ENCODE peak calls at places on chromosomes 4 and X, in four cellular contexts. Y, Z, H and F are unnamed samples.

GRCh38 chrX:68196939-68197791 is 236.1 kb downstream of the OPHN1 start:
- DNase-seq in Y (no peak), H (peak), Z (no peak), F (peak)

GRCh38 chrX:13169688-13170087 is 125.3 kb upstream of the FAM9C start:
- DNase-seq in H (no peak), Z (no peak), Y (no peak), F (no peak)

GRCh38 chrX:80812176-80812575 is 2.5 kb upstream of the BRWD3 start:
- DNase-seq in Z (no peak), H (peak), Y (no peak), F (peak)

GRCh38 chrX:12790878-12791252 is 347 bp upstream of the PRPS2 start:
- DNase-seq in Y (no peak), H (no peak), Z (no peak), F (no peak)

GRCh38 chr4:182082910-182083309 is 160.3 kb upstream of the TENM3 start:
- DNase-seq in Y (no peak), Z (no peak), H (no peak), F (no peak)

GRCh38 chr4:55183926-55184599 is 58.7 kb upstream of the KDR start:
- DNase-seq in Y (no peak), H (no peak), Z (no peak), F (no peak)

GRCh38 chr4:10173039-10173753 is 56.6 kb upstream of the WDR1 start:
- DNase-seq in H (no peak), Z (no peak), Y (no peak), F (no peak)

GRCh38 chr4:28296239-28296638 is 1435.6 kb downstream of the STIM2 start:
- DNase-seq in Z (no peak), Y (no peak), H (no peak), F (no peak)

GRCh38 chr4:42965326-42965725 is 72.8 kb downstream of the GRXCR1 start:
- DNase-seq in H (peak), Y (no peak), Z (no peak), F (no peak)

GRCh38 chr4:109559625-109559982 is 442 bp upstream of the MCUB start:
- DNase-seq in H (no peak), Z (peak), Y (peak), F (no peak)

GRCh38 chr4:167052631-167053085 is 181.6 kb downstream of the SPOCK3 start:
- DNase-seq in H (no peak), Z (no peak), Y (no peak), F (no peak)

GRCh38 chr4:125389713-125390112 is 75.0 kb downstream of the FAT4 start:
- DNase-seq in Y (no peak), Z (no peak), H (no peak), F (no peak)

GRCh38 chr4:17398805-17399204 is 113.1 kb downstream of the QDPR start:
- DNase-seq in H (no peak), Y (no peak), Z (no peak), F (no peak)

GRCh38 chr4:48138936-48139335 is 4.9 kb upstream of the TXK start:
- DNase-seq in Y (no peak), Z (no peak), H (no peak), F (no peak)

GRCh38 chr4:185955817-185956542 is 113.0 kb upstream of the TLR3 start:
- DNase-seq in Z (no peak), Y (no peak), H (no peak), F (no peak)

GRCh38 chrX:36721990-36722389 is 286.2 kb upstream of the FAM47C start:
- DNase-seq in Z (no peak), H (no peak), Y (no peak), F (no peak)

GRCh38 chrX:7218321-7219152 is 70.6 kb upstream of the PUDP start:
- DNase-seq in Y (no peak), Z (no peak), H (no peak), F (no peak)

GRCh38 chrX:115372026-115372610 is 82.6 kb downstream of the LUZP4 start:
- DNase-seq in Z (no peak), Y (no peak), H (no peak), F (no peak)

GRCh38 chr4:21869978-21870745 is 78.4 kb downstream of the KCNIP4 start:
- DNase-seq in Y (no peak), Z (no peak), H (no peak), F (no peak)

GRCh38 chr4:148795156-148795864 is 353.1 kb upstream of the NR3C2 start:
- DNase-seq in H (no peak), Y (no peak), Z (no peak), F (no peak)

GRCh38 chrX:1475881-1476280 is 23.2 kb upstream of the ASMTL start:
- DNase-seq in Z (peak), H (no peak), Y (no peak), F (no peak)

GRCh38 chrX:40266490-40267333 is 169.0 kb upstream of the BCOR start:
- DNase-seq in Y (peak), Z (peak), H (peak), F (no peak)

GRCh38 chrX:103356897-103357296 is 591 bp downstream of the TCEAL9 start:
- DNase-seq in Y (no peak), Z (no peak), H (no peak), F (no peak)

GRCh38 chr4:93832097-93832496 is 3.5 kb downstream of the ATOH1 start:
- DNase-seq in Y (no peak), Z (no peak), H (no peak), F (no peak)